ENCODE peak calls at places on chromosomes 5 and 9, in eight cellular contexts. X, K, T, N, M, B, Z and J are unnamed samples.

GRCh38 chr5:135223404-135223803 is 175.6 kb downstream of the MACROH2A1 start:
- DNase-seq in X (no peak), K (peak), T (no peak), N (no peak), M (no peak), B (no peak), Z (no peak), J (no peak)

GRCh38 chr5:62718368-62718767 is 139.7 kb downstream of the LRRC70 start:
- DNase-seq in X (no peak), K (peak), T (no peak), N (no peak), M (no peak), B (no peak), Z (no peak), J (no peak)

GRCh38 chr5:153959134-153959957 is 79.4 kb downstream of the FAM114A2 start:
- DNase-seq in X (no peak), K (peak), T (no peak), N (no peak), M (no peak), B (no peak), Z (no peak), J (no peak)

GRCh38 chr5:158676642-158677489 is 422.9 kb downstream of the EBF1 start:
- DNase-seq in X (no peak), K (peak), T (no peak), N (no peak), M (no peak), B (no peak), Z (peak), J (no peak)

GRCh38 chr9:107737987-107738743 is 248.6 kb upstream of the KLF4 start:
- DNase-seq in X (peak), K (peak), T (no peak), N (peak), M (peak), B (no peak), Z (no peak), J (no peak)

GRCh38 chr5:36723921-36724320 is 117.5 kb downstream of the SLC1A3 start:
- DNase-seq in X (no peak), K (no peak), T (no peak), N (no peak), M (no peak), B (peak), Z (peak), J (no peak)

GRCh38 chr5:1763548-1763911 is 36.1 kb downstream of the MRPL36 start:
- DNase-seq in X (no peak), K (peak), T (no peak), N (peak), M (no peak), B (peak), Z (no peak), J (no peak)

GRCh38 chr5:138752951-138753793 is at the start of gene CTNNA1:
- DNase-seq in X (peak), K (peak), T (peak), N (peak), M (peak), B (peak), Z (peak), J (peak)

GRCh38 chr9:105146677-105147076 is 97.8 kb upstream of the SLC44A1 start:
- DNase-seq in X (no peak), K (no peak), T (no peak), N (no peak), M (no peak), B (no peak), Z (no peak), J (no peak)

GRCh38 chr9:4117835-4118610 is 181.8 kb downstream of the GLIS3 start:
- DNase-seq in X (peak), K (peak), T (no peak), N (no peak), M (no peak), B (peak), Z (peak), J (no peak)

GRCh38 chr9:68931821-68932220 is 82.1 kb downstream of the PRKACG start:
- DNase-seq in X (no peak), K (no peak), T (no peak), N (no peak), M (no peak), B (no peak), Z (no peak), J (no peak)

GRCh38 chr5:109866051-109866450 is 176.3 kb downstream of the MAN2A1 start:
- DNase-seq in X (no peak), K (no peak), T (no peak), N (no peak), M (peak), B (no peak), Z (no peak), J (no peak)

GRCh38 chr5:125257057-125257970 is 510.9 kb upstream of the ZNF608 start:
- DNase-seq in X (no peak), K (no peak), T (no peak), N (no peak), M (no peak), B (no peak), Z (no peak), J (no peak)

GRCh38 chr5:150489358-150490295 is 18.3 kb upstream of the NDST1 start:
- DNase-seq in X (no peak), K (no peak), T (no peak), N (peak), M (no peak), B (peak), Z (peak), J (no peak)

GRCh38 chr5:39148983-39149534 is 70.3 kb downstream of the FYB1 start:
- DNase-seq in X (no peak), K (no peak), T (no peak), N (no peak), M (no peak), B (peak), Z (no peak), J (no peak)

GRCh38 chr9:129218918-129219317 is 40.9 kb upstream of the IER5L start:
- DNase-seq in X (peak), K (no peak), T (no peak), N (no peak), M (no peak), B (no peak), Z (no peak), J (no peak)

GRCh38 chr5:115857621-115858349 is 16.1 kb downstream of the AP3S1 start:
- DNase-seq in X (no peak), K (no peak), T (no peak), N (no peak), M (no peak), B (no peak), Z (no peak), J (no peak)

GRCh38 chr9:131188986-131189385 is 63.6 kb downstream of the NUP214 start:
- DNase-seq in X (no peak), K (no peak), T (no peak), N (no peak), M (no peak), B (no peak), Z (no peak), J (no peak)

GRCh38 chr5:38853753-38854470 is 8.1 kb downstream of the OSMR start:
- DNase-seq in X (no peak), K (no peak), T (no peak), N (no peak), M (no peak), B (no peak), Z (no peak), J (no peak)

GRCh38 chr9:88005146-88005750 is 30.9 kb upstream of the CDK20 start:
- DNase-seq in X (no peak), K (no peak), T (no peak), N (no peak), M (no peak), B (no peak), Z (no peak), J (no peak)

GRCh38 chr9:111429175-111429574 is 55.0 kb downstream of the ECPAS start:
- DNase-seq in X (no peak), K (no peak), T (no peak), N (no peak), M (no peak), B (no peak), Z (no peak), J (no peak)